ENCODE peak calls at places on chromosomes 13 and 19, in five cellular contexts. One of them, this sample, is unnamed. For H3K4me1, the result is how much of the 10 kb centered on the place peaks cover.

GRCh38 chr13:35855531-35856019 is 275.6 kb downstream of the DCLK1 start:
- DNase-seq in PC-3: peak
- DNase-seq in PC-9: peak
- DNase-seq in IMR-90: no peak
- DNase-seq in CD8-positive, alpha-beta memory T cell: no peak
- DNase-seq in this sample: peak

GRCh38 chr13:24087611-24088235 is 72.8 kb upstream of the SPATA13 start:
- DNase-seq in PC-3: no peak
- DNase-seq in PC-9: no peak
- DNase-seq in IMR-90: no peak
- DNase-seq in CD8-positive, alpha-beta memory T cell: no peak
- DNase-seq in this sample: no peak

GRCh38 chr19:6674868-6675305 is 4.9 kb upstream of the TNFSF14 start:
- DNase-seq in PC-3: peak
- DNase-seq in PC-9: peak
- DNase-seq in IMR-90: peak
- DNase-seq in CD8-positive, alpha-beta memory T cell: peak
- DNase-seq in this sample: peak

GRCh38 chr13:74066937-74067336 is 67.3 kb downstream of the KLF12 start:
- DNase-seq in PC-3: no peak
- DNase-seq in PC-9: no peak
- DNase-seq in IMR-90: peak
- DNase-seq in CD8-positive, alpha-beta memory T cell: no peak
- DNase-seq in this sample: no peak

GRCh38 chr13:22596157-22596863 is 584.5 kb upstream of the SGCG start:
- DNase-seq in PC-3: no peak
- DNase-seq in PC-9: no peak
- DNase-seq in IMR-90: no peak
- DNase-seq in CD8-positive, alpha-beta memory T cell: no peak
- DNase-seq in this sample: peak

GRCh38 chr13:113404366-113404722 is 40.4 kb upstream of the GRTP1 start:
- DNase-seq in PC-3: no peak
- DNase-seq in PC-9: no peak
- DNase-seq in IMR-90: no peak
- DNase-seq in CD8-positive, alpha-beta memory T cell: no peak
- DNase-seq in this sample: no peak

GRCh38 chr19:40443930-40444180 is 280 bp downstream of the SERTAD3 start:
- DNase-seq in PC-3: no peak
- DNase-seq in PC-9: no peak
- DNase-seq in IMR-90: no peak
- DNase-seq in CD8-positive, alpha-beta memory T cell: no peak
- DNase-seq in this sample: no peak

GRCh38 chr19:3821857-3822364 is 35.7 kb upstream of the MATK start:
- DNase-seq in PC-3: peak
- DNase-seq in PC-9: no peak
- DNase-seq in IMR-90: peak
- DNase-seq in CD8-positive, alpha-beta memory T cell: peak
- DNase-seq in this sample: peak

GRCh38 chr19:18373892-18374629 is 11.9 kb upstream of the GDF15 start:
- DNase-seq in PC-3: peak
- DNase-seq in PC-9: peak
- DNase-seq in IMR-90: peak
- DNase-seq in CD8-positive, alpha-beta memory T cell: peak
- DNase-seq in this sample: peak

GRCh38 chr19:7739211-7739752 is 7.4 kb upstream of the CLEC4G start:
- DNase-seq in PC-3: no peak
- DNase-seq in PC-9: no peak
- DNase-seq in IMR-90: no peak
- DNase-seq in CD8-positive, alpha-beta memory T cell: no peak
- DNase-seq in this sample: no peak

GRCh38 chr13:39363393-39363792 is 239.6 kb downstream of the LHFPL6 start:
- DNase-seq in PC-3: no peak
- DNase-seq in PC-9: no peak
- DNase-seq in IMR-90: no peak
- DNase-seq in CD8-positive, alpha-beta memory T cell: no peak
- DNase-seq in this sample: no peak

GRCh38 chr19:47778954-47779351 is 450 bp downstream of the SELENOW start:
- DNase-seq in PC-3: no peak
- DNase-seq in PC-9: no peak
- DNase-seq in IMR-90: no peak
- DNase-seq in CD8-positive, alpha-beta memory T cell: no peak
- DNase-seq in this sample: peak

GRCh38 chr13:114002009-114002544 is 28.2 kb upstream of the C13orf46 start:
- DNase-seq in PC-3: no peak
- DNase-seq in PC-9: no peak
- DNase-seq in IMR-90: no peak
- DNase-seq in CD8-positive, alpha-beta memory T cell: no peak
- DNase-seq in this sample: no peak

GRCh38 chr19:56547535-56547934 is 8.8 kb downstream of the ZFP28 start:
- DNase-seq in PC-3: no peak
- DNase-seq in PC-9: no peak
- DNase-seq in IMR-90: no peak
- DNase-seq in CD8-positive, alpha-beta memory T cell: no peak
- DNase-seq in this sample: no peak

GRCh38 chr13:114132419-114133121 is at the start of gene RASA3:
- DNase-seq in PC-3: peak
- DNase-seq in PC-9: peak
- DNase-seq in IMR-90: peak
- DNase-seq in CD8-positive, alpha-beta memory T cell: peak
- DNase-seq in this sample: peak

GRCh38 chr19:50909240-50910070 is 1.7 kb downstream of the KLK4 start:
- DNase-seq in PC-3: peak
- DNase-seq in PC-9: peak
- DNase-seq in IMR-90: no peak
- DNase-seq in CD8-positive, alpha-beta memory T cell: no peak
- DNase-seq in this sample: peak

GRCh38 chr13:107866666-107867623 is 348.4 kb downstream of the LIG4 start:
- DNase-seq in PC-3: peak
- DNase-seq in PC-9: no peak
- DNase-seq in IMR-90: peak
- DNase-seq in CD8-positive, alpha-beta memory T cell: no peak
- DNase-seq in this sample: peak

GRCh38 chr13:98890186-98890585 is 87.7 kb downstream of the DOCK9 start:
- DNase-seq in PC-3: peak
- DNase-seq in PC-9: peak
- DNase-seq in IMR-90: peak
- DNase-seq in CD8-positive, alpha-beta memory T cell: no peak
- DNase-seq in this sample: peak

GRCh38 chr19:51439021-51439465 is 19.2 kb downstream of the SIGLEC8 start:
- DNase-seq in PC-3: peak
- DNase-seq in PC-9: no peak
- DNase-seq in IMR-90: no peak
- DNase-seq in CD8-positive, alpha-beta memory T cell: peak
- DNase-seq in this sample: peak

GRCh38 chr19:21398851-21399250 is 1.9 kb downstream of the ZNF493 start:
- DNase-seq in PC-3: no peak
- DNase-seq in PC-9: no peak
- DNase-seq in IMR-90: peak
- DNase-seq in CD8-positive, alpha-beta memory T cell: no peak
- DNase-seq in this sample: peak

GRCh38 chr13:21079761-21080730 is 18.7 kb upstream of the LATS2 start:
- DNase-seq in PC-3: peak
- DNase-seq in PC-9: peak
- DNase-seq in IMR-90: peak
- DNase-seq in CD8-positive, alpha-beta memory T cell: no peak
- DNase-seq in this sample: peak

GRCh38 chr13:67147257-67148218 is 82.6 kb downstream of the PCDH9 start:
- DNase-seq in PC-3: peak
- DNase-seq in PC-9: no peak
- DNase-seq in IMR-90: peak
- DNase-seq in CD8-positive, alpha-beta memory T cell: no peak
- DNase-seq in this sample: peak

GRCh38 chr13:39672378-39673132 is 17.1 kb downstream of the COG6 start:
- DNase-seq in PC-3: no peak
- DNase-seq in PC-9: no peak
- DNase-seq in IMR-90: no peak
- DNase-seq in CD8-positive, alpha-beta memory T cell: no peak
- DNase-seq in this sample: no peak

DNA sequence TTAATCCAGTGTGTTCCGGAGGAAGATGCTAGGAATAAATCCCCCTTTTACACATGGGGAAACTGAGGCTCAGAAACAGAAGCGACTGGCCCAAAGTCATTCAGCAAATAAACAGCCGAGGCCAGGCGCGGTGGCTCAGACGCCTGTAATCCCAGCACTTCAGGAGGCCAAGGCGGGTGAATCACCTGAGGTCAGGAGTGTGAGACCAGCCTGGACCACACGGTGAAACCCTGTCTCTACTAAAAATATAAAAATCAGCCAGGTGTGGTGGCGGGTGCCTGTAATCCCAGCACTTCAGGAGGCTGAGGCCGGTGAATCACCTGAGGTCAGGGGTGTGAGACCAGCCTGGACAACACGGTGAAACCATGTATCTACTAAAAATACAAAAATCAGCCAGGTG is 11.6 kb upstream of the PLIN3 start:
- DNase-seq in PC-3: no peak
- DNase-seq in PC-9: peak
- DNase-seq in IMR-90: no peak
- DNase-seq in CD8-positive, alpha-beta memory T cell: no peak
- DNase-seq in this sample: no peak
- H3K4me1 ChIP-seq in PC-3: under half
- H3K4me1 ChIP-seq in PC-9: under half
- H3K4me1 ChIP-seq in IMR-90: under half
- H3K4me1 ChIP-seq in CD8-positive, alpha-beta memory T cell: under half
- H3K4me1 ChIP-seq in this sample: under half

GRCh38 chr19:46728693-46729339 is 11.9 kb upstream of the PRKD2 start:
- DNase-seq in PC-3: peak
- DNase-seq in PC-9: peak
- DNase-seq in IMR-90: peak
- DNase-seq in CD8-positive, alpha-beta memory T cell: peak
- DNase-seq in this sample: peak

GRCh38 chr19:46727757-46728156 is 10.8 kb upstream of the PRKD2 start:
- DNase-seq in PC-3: no peak
- DNase-seq in PC-9: peak
- DNase-seq in IMR-90: no peak
- DNase-seq in CD8-positive, alpha-beta memory T cell: no peak
- DNase-seq in this sample: no peak

GRCh38 chr19:46727036-46727501 is 10.2 kb upstream of the PRKD2 start:
- DNase-seq in PC-3: no peak
- DNase-seq in PC-9: peak
- DNase-seq in IMR-90: no peak
- DNase-seq in CD8-positive, alpha-beta memory T cell: no peak
- DNase-seq in this sample: no peak

GRCh38 chr19:46729696-46730095 is 12.8 kb upstream of the PRKD2 start:
- DNase-seq in PC-3: no peak
- DNase-seq in PC-9: peak
- DNase-seq in IMR-90: no peak
- DNase-seq in CD8-positive, alpha-beta memory T cell: no peak
- DNase-seq in this sample: no peak

GRCh38 chr19:46728208-46728607 is 11.3 kb upstream of the PRKD2 start:
- DNase-seq in PC-3: no peak
- DNase-seq in PC-9: no peak
- DNase-seq in IMR-90: no peak
- DNase-seq in CD8-positive, alpha-beta memory T cell: no peak
- DNase-seq in this sample: no peak
- H3K27ac ChIP-seq in PC-3: no peak
- H3K27ac ChIP-seq in PC-9: no peak
- H3K27ac ChIP-seq in IMR-90: no peak
- H3K27ac ChIP-seq in CD8-positive, alpha-beta memory T cell: no peak
- H3K27ac ChIP-seq in this sample: no peak

DNA sequence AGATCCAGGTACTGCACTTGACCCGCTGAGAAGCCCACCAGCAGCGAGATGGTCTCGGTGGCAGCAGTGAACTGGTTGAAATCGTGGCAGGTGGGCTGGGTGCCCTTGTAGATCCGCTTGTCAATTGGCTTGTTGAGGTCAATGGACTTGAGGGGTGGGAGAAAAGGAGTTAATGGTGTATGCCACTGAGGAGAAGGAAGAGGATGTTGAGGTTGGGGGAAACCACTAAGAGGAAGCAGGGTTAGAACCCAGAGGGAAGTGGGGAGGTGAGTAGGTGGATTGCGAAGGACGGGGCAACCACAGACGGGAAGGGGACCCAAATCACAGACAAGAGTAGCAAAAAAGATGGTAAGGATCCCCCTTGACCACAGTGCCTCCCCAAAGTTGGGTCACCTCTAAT is 1.7 kb downstream of the DMWD start:
- DNase-seq in PC-3: no peak
- DNase-seq in PC-9: no peak
- DNase-seq in IMR-90: no peak
- DNase-seq in CD8-positive, alpha-beta memory T cell: peak
- DNase-seq in this sample: no peak
- H3K4me3 ChIP-seq in PC-3: peak
- H3K4me3 ChIP-seq in PC-9: peak
- H3K4me3 ChIP-seq in IMR-90: no peak
- H3K4me3 ChIP-seq in CD8-positive, alpha-beta memory T cell: peak
- H3K4me3 ChIP-seq in this sample: peak

GRCh38 chr13:50374517-50374916 is 359.3 kb downstream of the KCNRG start:
- DNase-seq in PC-3: no peak
- DNase-seq in PC-9: no peak
- DNase-seq in IMR-90: no peak
- DNase-seq in CD8-positive, alpha-beta memory T cell: no peak
- DNase-seq in this sample: no peak

GRCh38 chr13:50376895-50377575 is 361.8 kb downstream of the KCNRG start:
- DNase-seq in PC-3: peak
- DNase-seq in PC-9: no peak
- DNase-seq in IMR-90: no peak
- DNase-seq in CD8-positive, alpha-beta memory T cell: no peak
- DNase-seq in this sample: no peak

GRCh38 chr13:50377726-50378270 is 362.6 kb downstream of the KCNRG start:
- DNase-seq in PC-3: no peak
- DNase-seq in PC-9: no peak
- DNase-seq in IMR-90: no peak
- DNase-seq in CD8-positive, alpha-beta memory T cell: no peak
- DNase-seq in this sample: no peak

GRCh38 chr13:50378513-50378970 is 363.3 kb downstream of the KCNRG start:
- DNase-seq in PC-3: no peak
- DNase-seq in PC-9: no peak
- DNase-seq in IMR-90: no peak
- DNase-seq in CD8-positive, alpha-beta memory T cell: no peak
- DNase-seq in this sample: no peak

DNA sequence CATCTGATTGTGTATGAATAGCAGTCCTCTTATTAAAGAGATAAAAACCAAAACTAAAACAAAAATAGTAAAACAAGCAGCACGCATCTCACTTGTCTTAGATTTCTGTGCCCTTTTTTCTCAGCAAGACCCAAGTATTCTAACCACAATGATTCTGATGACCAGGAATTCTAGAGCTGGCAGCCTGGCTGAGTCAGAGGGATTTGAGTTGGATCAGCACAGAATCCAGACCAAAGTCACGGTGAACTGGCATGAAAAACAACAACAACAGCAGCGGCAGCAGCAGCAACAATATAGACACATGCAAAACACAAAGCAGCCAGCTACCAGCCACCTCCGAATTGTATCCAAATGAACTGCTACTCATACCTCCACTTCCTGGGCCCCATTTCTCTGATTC is 360.5 kb downstream of the KCNRG start:
- DNase-seq in PC-3: peak
- DNase-seq in PC-9: no peak
- DNase-seq in IMR-90: peak
- DNase-seq in CD8-positive, alpha-beta memory T cell: no peak
- DNase-seq in this sample: peak
- H3K4me1 ChIP-seq in PC-3: under half
- H3K4me1 ChIP-seq in PC-9: under half
- H3K4me1 ChIP-seq in IMR-90: under half
- H3K4me1 ChIP-seq in CD8-positive, alpha-beta memory T cell: under half
- H3K4me1 ChIP-seq in this sample: under half